ENCODE peak calls at places on chromosome 19, in five cellular contexts. Q is stimulated activated CD4-positive, alpha-beta T cell treated with anti-CD3 and anti-CD28 coated beads, TNF-alpha, amount 100 ng/mL, for 48 hours; T is HCEC 1CT; D is fibroblast of mammary gland; I is retina. Z is an unnamed sample.

GRCh38 chr19:17936379-17936778 is 3.6 kb downstream of the CCDC124 start:
- DNase-seq in T (no peak), Q (no peak), D (no peak), I (no peak), Z (no peak)

GRCh38 chr19:16112778-16113177 is 1.1 kb downstream of the RAB8A start:
- DNase-seq in Q (no peak), T (no peak), I (no peak), D (no peak), Z (no peak)

GRCh38 chr19:13557756-13558398 is 51.6 kb upstream of the CACNA1A start:
- DNase-seq in Q (no peak), T (no peak), I (no peak), D (no peak), Z (no peak)

GRCh38 chr19:43638214-43638990 is 1.2 kb downstream of the CADM4 start:
- DNase-seq in D (no peak), Q (no peak), I (no peak), T (no peak), Z (no peak)

GRCh38 chr19:17829855-17830566 is 8.7 kb upstream of the INSL3 start:
- DNase-seq in T (peak), I (peak), D (peak), Q (no peak), Z (no peak)

GRCh38 chr19:45340232-45340898 is at the start of gene KLC3:
- DNase-seq in T (no peak), I (no peak), D (no peak), Q (peak), Z (no peak)

GRCh38 chr19:45800009-45800553 is 7.4 kb upstream of the DMWD start:
- DNase-seq in D (peak), T (peak), I (no peak), Q (no peak), Z (no peak)

GRCh38 chr19:48837081-48837524 is 812 bp upstream of the HSD17B14 start:
- DNase-seq in T (peak), I (peak), D (peak), Q (peak), Z (peak)

GRCh38 chr19:57317503-57317902 is 2.8 kb upstream of the ZNF543 start:
- DNase-seq in D (no peak), Q (no peak), T (no peak), I (peak), Z (no peak)

GRCh38 chr19:6811906-6812305 is 39.4 kb downstream of the VAV1 start:
- DNase-seq in D (peak), Q (no peak), T (peak), I (no peak), Z (no peak)

GRCh38 chr19:53037101-53038097 is 7.1 kb upstream of the ERVV-2 start:
- DNase-seq in Q (no peak), T (no peak), D (peak), I (peak), Z (no peak)

GRCh38 chr19:29680447-29680846 is 15.2 kb downstream of the PLEKHF1 start:
- DNase-seq in D (no peak), Q (peak), T (no peak), I (no peak), Z (no peak)

GRCh38 chr19:18439025-18439909 is 1.3 kb upstream of the ISYNA1 start:
- DNase-seq in T (peak), I (peak), D (peak), Q (no peak), Z (no peak)

GRCh38 chr19:43662487-43662886 is 7.5 kb downstream of the PLAUR start:
- DNase-seq in I (no peak), Q (no peak), T (no peak), D (peak), Z (no peak)

GRCh38 chr19:8571006-8571411 is 6.2 kb downstream of the MYO1F start:
- DNase-seq in D (peak), Q (no peak), I (no peak), T (peak), Z (no peak)

GRCh38 chr19:2042485-2043268 is 8.4 kb downstream of the MKNK2 start:
- DNase-seq in T (no peak), Q (no peak), D (no peak), I (no peak), Z (no peak)

GRCh38 chr19:1774999-1775772 is 21.9 kb downstream of the ONECUT3 start:
- DNase-seq in T (peak), I (no peak), D (peak), Q (no peak), Z (no peak)

GRCh38 chr19:48683349-48683748 is 10.5 kb upstream of the NTN5 start:
- DNase-seq in D (peak), I (peak), T (no peak), Q (no peak), Z (no peak)

GRCh38 chr19:32318884-32319520 is 26.4 kb upstream of the ZNF507 start:
- DNase-seq in T (no peak), Q (no peak), I (peak), D (no peak), Z (no peak)

GRCh38 chr19:7509625-7510024 is 6.3 kb upstream of the ZNF358 start:
- DNase-seq in D (no peak), T (no peak), Q (no peak), I (no peak), Z (no peak)